ENCODE peak calls at places on chromosome 15, in seven cellular contexts. One of them, this sample, is unnamed. For H3K36me3 and H3K4me1, the result is how much of the 10 kb centered on the place peaks cover.

GRCh38 chr15:37099321-37100108 is 834 bp downstream of the MEIS2 start:
- DNase-seq in osteoblast: peak
- DNase-seq in uterus: peak
- DNase-seq in HCT116: peak
- DNase-seq in spleen: no peak
- DNase-seq in SJSA1: no peak
- DNase-seq in left lung: no peak
- DNase-seq in this sample: peak

GRCh38 chr15:90895571-90896117 is 7.5 kb upstream of the MAN2A2 start:
- DNase-seq in osteoblast: no peak
- DNase-seq in uterus: no peak
- DNase-seq in HCT116: no peak
- DNase-seq in spleen: peak
- DNase-seq in SJSA1: no peak
- DNase-seq in left lung: no peak
- DNase-seq in this sample: peak

GRCh38 chr15:67137951-67138935 is 72.8 kb downstream of the SMAD3 start:
- DNase-seq in osteoblast: peak
- DNase-seq in uterus: peak
- DNase-seq in HCT116: no peak
- DNase-seq in spleen: no peak
- DNase-seq in SJSA1: no peak
- DNase-seq in left lung: no peak
- DNase-seq in this sample: no peak

GRCh38 chr15:73228128-73228646 is 140.6 kb downstream of the HCN4 start:
- DNase-seq in osteoblast: no peak
- DNase-seq in uterus: no peak
- DNase-seq in HCT116: no peak
- DNase-seq in spleen: no peak
- DNase-seq in SJSA1: no peak
- DNase-seq in left lung: no peak
- DNase-seq in this sample: no peak

GRCh38 chr15:44593042-44593736 is 56.2 kb downstream of the EIF3J start:
- DNase-seq in osteoblast: no peak
- DNase-seq in uterus: no peak
- DNase-seq in HCT116: peak
- DNase-seq in spleen: no peak
- DNase-seq in SJSA1: no peak
- DNase-seq in left lung: no peak
- DNase-seq in this sample: peak

GRCh38 chr15:39661776-39662175 is 80.9 kb downstream of the THBS1 start:
- DNase-seq in osteoblast: peak
- DNase-seq in uterus: no peak
- DNase-seq in HCT116: no peak
- DNase-seq in spleen: no peak
- DNase-seq in SJSA1: no peak
- DNase-seq in left lung: no peak
- DNase-seq in this sample: no peak

GRCh38 chr15:63492541-63493077 is 11.8 kb upstream of the USP3 start:
- DNase-seq in osteoblast: no peak
- DNase-seq in uterus: no peak
- DNase-seq in HCT116: no peak
- DNase-seq in spleen: no peak
- DNase-seq in SJSA1: no peak
- DNase-seq in left lung: no peak
- DNase-seq in this sample: peak

GRCh38 chr15:52657338-52657737 is 21.9 kb downstream of the ATOSA start:
- DNase-seq in osteoblast: peak
- DNase-seq in uterus: no peak
- DNase-seq in HCT116: no peak
- DNase-seq in spleen: no peak
- DNase-seq in SJSA1: no peak
- DNase-seq in left lung: no peak
- DNase-seq in this sample: no peak

GRCh38 chr15:48796930-48797329 is 13.9 kb downstream of the CEP152 start:
- DNase-seq in osteoblast: no peak
- DNase-seq in uterus: no peak
- DNase-seq in HCT116: no peak
- DNase-seq in spleen: no peak
- DNase-seq in SJSA1: no peak
- DNase-seq in left lung: no peak
- DNase-seq in this sample: no peak

GRCh38 chr15:95620934-95621579 is 709.4 kb upstream of the NR2F2 start:
- DNase-seq in osteoblast: no peak
- DNase-seq in uterus: no peak
- DNase-seq in HCT116: no peak
- DNase-seq in spleen: no peak
- DNase-seq in SJSA1: no peak
- DNase-seq in left lung: no peak
- DNase-seq in this sample: no peak

GRCh38 chr15:60004019-60004845 is at the start of gene FOXB1:
- DNase-seq in osteoblast: peak
- DNase-seq in uterus: no peak
- DNase-seq in HCT116: no peak
- DNase-seq in spleen: no peak
- DNase-seq in SJSA1: no peak
- DNase-seq in left lung: no peak
- DNase-seq in this sample: no peak

GRCh38 chr15:78054518-78054917 is 23.0 kb downstream of the TBC1D2B start:
- DNase-seq in osteoblast: no peak
- DNase-seq in uterus: no peak
- DNase-seq in HCT116: no peak
- DNase-seq in spleen: no peak
- DNase-seq in SJSA1: no peak
- DNase-seq in left lung: no peak
- DNase-seq in this sample: no peak

GRCh38 chr15:31268911-31269784 is 57.5 kb upstream of the KLF13 start:
- DNase-seq in osteoblast: peak
- DNase-seq in uterus: no peak
- DNase-seq in HCT116: no peak
- DNase-seq in spleen: peak
- DNase-seq in SJSA1: peak
- DNase-seq in left lung: peak
- DNase-seq in this sample: no peak

GRCh38 chr15:100944237-100944875 is 25.2 kb downstream of the LRRK1 start:
- DNase-seq in osteoblast: no peak
- DNase-seq in uterus: no peak
- DNase-seq in HCT116: no peak
- DNase-seq in spleen: no peak
- DNase-seq in SJSA1: no peak
- DNase-seq in left lung: no peak
- DNase-seq in this sample: no peak

GRCh38 chr15:69009353-69009752 is 5.1 kb upstream of the NOX5 start:
- DNase-seq in osteoblast: no peak
- DNase-seq in uterus: no peak
- DNase-seq in HCT116: no peak
- DNase-seq in spleen: no peak
- DNase-seq in SJSA1: no peak
- DNase-seq in left lung: no peak
- DNase-seq in this sample: no peak

GRCh38 chr15:42591238-42591936 is 16.0 kb downstream of the STARD9 start:
- DNase-seq in osteoblast: peak
- DNase-seq in uterus: no peak
- DNase-seq in HCT116: no peak
- DNase-seq in spleen: no peak
- DNase-seq in SJSA1: no peak
- DNase-seq in left lung: no peak
- DNase-seq in this sample: peak

GRCh38 chr15:25410649-25411048 is 28.2 kb downstream of the UBE3A start:
- DNase-seq in osteoblast: no peak
- DNase-seq in uterus: no peak
- DNase-seq in HCT116: no peak
- DNase-seq in spleen: no peak
- DNase-seq in SJSA1: no peak
- DNase-seq in left lung: no peak
- DNase-seq in this sample: no peak

GRCh38 chr15:39226169-39226964 is 354.5 kb upstream of the THBS1 start:
- DNase-seq in osteoblast: no peak
- DNase-seq in uterus: no peak
- DNase-seq in HCT116: no peak
- DNase-seq in spleen: no peak
- DNase-seq in SJSA1: no peak
- DNase-seq in left lung: no peak
- DNase-seq in this sample: no peak

GRCh38 chr15:58387130-58387529 is 44.7 kb upstream of the LIPC start:
- DNase-seq in osteoblast: peak
- DNase-seq in uterus: no peak
- DNase-seq in HCT116: no peak
- DNase-seq in spleen: no peak
- DNase-seq in SJSA1: no peak
- DNase-seq in left lung: no peak
- DNase-seq in this sample: no peak

GRCh38 chr15:65528461-65529060 is 1.7 kb upstream of the HACD3 start:
- DNase-seq in osteoblast: no peak
- DNase-seq in uterus: no peak
- DNase-seq in HCT116: no peak
- DNase-seq in spleen: no peak
- DNase-seq in SJSA1: no peak
- DNase-seq in left lung: no peak
- DNase-seq in this sample: no peak

GRCh38 chr15:59191855-59192237 is 14.8 kb upstream of the LDHAL6B start:
- DNase-seq in osteoblast: peak
- DNase-seq in uterus: no peak
- DNase-seq in HCT116: peak
- DNase-seq in spleen: no peak
- DNase-seq in SJSA1: peak
- DNase-seq in left lung: no peak
- DNase-seq in this sample: peak

DNA sequence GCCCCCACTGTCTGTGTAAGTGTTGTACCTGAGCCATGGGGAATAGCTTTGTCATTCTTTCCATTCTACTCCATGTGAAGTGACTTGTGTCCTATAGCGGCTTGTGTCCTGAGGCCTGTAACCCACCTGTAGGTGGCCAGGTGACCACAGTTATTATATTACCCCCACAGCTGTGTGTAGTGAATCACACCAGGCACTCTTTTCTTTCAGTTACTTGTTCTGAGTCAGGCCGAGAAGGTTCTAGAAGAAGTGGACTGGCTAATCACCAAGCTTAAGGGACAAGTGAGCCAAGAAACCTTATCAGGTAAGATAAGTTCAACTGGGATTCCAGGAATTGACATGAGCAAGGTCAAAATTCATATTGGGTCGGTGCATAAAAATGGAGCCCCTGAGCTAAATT is 29.2 kb downstream of the POLG start:
- DNase-seq in osteoblast: no peak
- DNase-seq in uterus: no peak
- DNase-seq in HCT116: no peak
- DNase-seq in spleen: no peak
- DNase-seq in SJSA1: no peak
- DNase-seq in left lung: no peak
- DNase-seq in this sample: no peak
- H3K36me3 ChIP-seq in osteoblast: under half
- H3K36me3 ChIP-seq in uterus: under half
- H3K36me3 ChIP-seq in HCT116: half or more
- H3K36me3 ChIP-seq in spleen: under half
- H3K36me3 ChIP-seq in SJSA1: half or more
- H3K36me3 ChIP-seq in left lung: under half
- H3K36me3 ChIP-seq in this sample: half or more

GRCh38 chr15:74778599-74778970 is 3.3 kb upstream of the CSK start:
- DNase-seq in osteoblast: no peak
- DNase-seq in uterus: no peak
- DNase-seq in HCT116: no peak
- DNase-seq in spleen: no peak
- DNase-seq in SJSA1: no peak
- DNase-seq in left lung: no peak
- DNase-seq in this sample: no peak
- H3K27ac ChIP-seq in osteoblast: no peak
- H3K27ac ChIP-seq in uterus: no peak
- H3K27ac ChIP-seq in HCT116: no peak
- H3K27ac ChIP-seq in spleen: peak
- H3K27ac ChIP-seq in SJSA1: no peak
- H3K27ac ChIP-seq in left lung: no peak
- H3K27ac ChIP-seq in this sample: peak

GRCh38 chr15:41019174-41019573 is 65.9 kb downstream of the CHAC1 start:
- DNase-seq in osteoblast: no peak
- DNase-seq in uterus: no peak
- DNase-seq in HCT116: no peak
- DNase-seq in spleen: no peak
- DNase-seq in SJSA1: no peak
- DNase-seq in left lung: no peak
- DNase-seq in this sample: no peak

GRCh38 chr15:41020311-41020710 is 67.0 kb downstream of the CHAC1 start:
- DNase-seq in osteoblast: no peak
- DNase-seq in uterus: no peak
- DNase-seq in HCT116: no peak
- DNase-seq in spleen: no peak
- DNase-seq in SJSA1: no peak
- DNase-seq in left lung: no peak
- DNase-seq in this sample: no peak

GRCh38 chr15:41013698-41014414 is 60.6 kb downstream of the CHAC1 start:
- DNase-seq in osteoblast: no peak
- DNase-seq in uterus: no peak
- DNase-seq in HCT116: no peak
- DNase-seq in spleen: no peak
- DNase-seq in SJSA1: no peak
- DNase-seq in left lung: no peak
- DNase-seq in this sample: peak

GRCh38 chr15:41018534-41018933 is 65.3 kb downstream of the CHAC1 start:
- DNase-seq in osteoblast: no peak
- DNase-seq in uterus: no peak
- DNase-seq in HCT116: no peak
- DNase-seq in spleen: no peak
- DNase-seq in SJSA1: no peak
- DNase-seq in left lung: no peak
- DNase-seq in this sample: peak

DNA sequence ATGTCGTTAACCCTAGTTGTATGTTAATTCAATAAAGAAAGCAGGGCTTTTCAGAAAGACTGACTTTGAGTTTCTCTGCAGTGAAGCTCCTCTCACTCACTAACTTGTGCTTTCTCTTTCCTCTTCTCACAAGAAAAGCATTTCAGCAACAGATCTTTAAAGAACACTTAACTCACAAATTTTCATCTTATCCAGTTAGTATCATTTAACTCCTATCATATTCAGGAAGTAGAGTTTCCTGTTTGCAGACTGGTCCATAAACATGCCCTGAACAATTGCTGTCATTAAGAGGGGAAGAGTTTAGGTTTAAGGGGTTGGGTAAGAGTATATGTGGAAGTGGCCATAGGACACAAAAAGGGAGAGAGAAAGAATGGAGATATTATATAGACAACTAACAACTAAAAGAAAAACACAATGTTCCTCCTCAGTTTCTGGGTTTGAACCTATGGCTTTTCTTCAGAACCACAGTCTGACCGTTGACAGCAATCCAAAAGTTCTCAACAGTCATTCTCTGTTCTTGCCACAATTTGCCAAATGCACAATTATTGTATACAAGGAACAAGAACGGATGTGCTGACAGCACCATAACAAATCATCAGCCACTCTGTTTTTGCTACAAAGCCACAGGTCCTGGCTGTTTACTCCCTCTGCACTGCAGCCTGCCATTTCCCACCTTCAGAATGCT is 63.9 kb downstream of the CHAC1 start:
- DNase-seq in osteoblast: no peak
- DNase-seq in uterus: no peak
- DNase-seq in HCT116: no peak
- DNase-seq in spleen: no peak
- DNase-seq in SJSA1: no peak
- DNase-seq in left lung: no peak
- DNase-seq in this sample: peak
- H3K4me1 ChIP-seq in osteoblast: under half
- H3K4me1 ChIP-seq in uterus: under half
- H3K4me1 ChIP-seq in HCT116: under half
- H3K4me1 ChIP-seq in spleen: under half
- H3K4me1 ChIP-seq in SJSA1: under half
- H3K4me1 ChIP-seq in left lung: under half
- H3K4me1 ChIP-seq in this sample: half or more

GRCh38 chr15:92943581-92943980 is 43.5 kb downstream of the CHD2 start:
- DNase-seq in osteoblast: no peak
- DNase-seq in uterus: no peak
- DNase-seq in HCT116: no peak
- DNase-seq in spleen: no peak
- DNase-seq in SJSA1: no peak
- DNase-seq in left lung: no peak
- DNase-seq in this sample: no peak
- H3K36me3 ChIP-seq in osteoblast: half or more
- H3K36me3 ChIP-seq in uterus: under half
- H3K36me3 ChIP-seq in HCT116: half or more
- H3K36me3 ChIP-seq in spleen: half or more
- H3K36me3 ChIP-seq in SJSA1: half or more
- H3K36me3 ChIP-seq in left lung: half or more
- H3K36me3 ChIP-seq in this sample: half or more

This sample was measured in A673.